ENCODE peak calls at places on chromosomes 1 and 21, in four cellular contexts. Q is body of pancreas, Z is heart left ventricle, N is IMR-90. E is an unnamed sample.

GRCh38 chr1:41382531-41383090 is 21.4 kb downstream of the FOXO6 start:
- DNase-seq in Q (peak), Z (peak), N (no peak), E (peak)

GRCh38 chr1:181104790-181105133 is 16.3 kb downstream of the IER5 start:
- DNase-seq in Q (no peak), Z (no peak), N (no peak), E (peak)

GRCh38 chr1:240522122-240522822 is 89.7 kb downstream of the GREM2 start:
- DNase-seq in Q (no peak), Z (no peak), N (no peak), E (no peak)

GRCh38 chr1:200290010-200290685 is 119.7 kb downstream of the ZNF281 start:
- DNase-seq in Q (no peak), Z (no peak), N (no peak), E (no peak)

GRCh38 chr1:8009043-8010002 is 16.8 kb downstream of the ERRFI1 start:
- DNase-seq in Q (no peak), Z (no peak), N (no peak), E (no peak)

GRCh38 chr21:41228492-41228891 is 60.5 kb downstream of the BACE2 start:
- DNase-seq in Q (no peak), Z (no peak), N (no peak), E (no peak)

GRCh38 chr1:62746086-62746808 is 37.7 kb upstream of the ATG4C start:
- DNase-seq in Q (no peak), Z (no peak), N (peak), E (no peak)

GRCh38 chr1:92538048-92538412 is 51.3 kb upstream of the GFI1 start:
- DNase-seq in Q (no peak), Z (no peak), N (peak), E (no peak)

GRCh38 chr1:114535401-114535800 is 24.4 kb upstream of the TRIM33 start:
- DNase-seq in Q (no peak), Z (no peak), N (no peak), E (no peak)

GRCh38 chr1:198196630-198197029 is 39.8 kb downstream of the NEK7 start:
- DNase-seq in Q (no peak), Z (no peak), N (no peak), E (no peak)

GRCh38 chr1:92404661-92405060 is 82.1 kb downstream of the GFI1 start:
- DNase-seq in Q (no peak), Z (no peak), N (peak), E (no peak)

GRCh38 chr1:18527514-18527913 is 46.8 kb downstream of the KLHDC7A start:
- DNase-seq in Q (no peak), Z (no peak), N (no peak), E (no peak)

GRCh38 chr21:43835861-43836260 is 29.2 kb upstream of the AGPAT3 start:
- DNase-seq in Q (no peak), Z (no peak), N (no peak), E (no peak)

GRCh38 chr1:46530311-46530710 is 21.1 kb downstream of the KNCN start:
- DNase-seq in Q (no peak), Z (no peak), N (no peak), E (no peak)

GRCh38 chr1:222814536-222815366 is at the start of gene DISP1:
- DNase-seq in Q (peak), Z (peak), N (peak), E (peak)

GRCh38 chr1:173934440-173934839 is 17.3 kb upstream of the SERPINC1 start:
- DNase-seq in Q (no peak), Z (no peak), N (no peak), E (no peak)

GRCh38 chr21:33854604-33855003 is 61.0 kb downstream of the ATP5PO start:
- DNase-seq in Q (no peak), Z (no peak), N (no peak), E (no peak)

GRCh38 chr1:92488416-92488815 is 1.7 kb upstream of the GFI1 start:
- DNase-seq in Q (no peak), Z (no peak), N (no peak), E (no peak)

GRCh38 chr1:198169704-198170103 is 12.9 kb downstream of the NEK7 start:
- DNase-seq in Q (no peak), Z (no peak), N (no peak), E (no peak)

GRCh38 chr21:42567181-42567560 is 53.5 kb downstream of the SLC37A1 start:
- DNase-seq in Q (peak), Z (no peak), N (no peak), E (peak)

GRCh38 chr1:65253800-65254319 is 55.5 kb upstream of the DNAJC6 start:
- DNase-seq in Q (no peak), Z (no peak), N (no peak), E (no peak)

GRCh38 chr1:161180643-161181042 is 3.3 kb upstream of the B4GALT3 start:
- DNase-seq in Q (no peak), Z (no peak), N (no peak), E (no peak)

GRCh38 chr1:225617479-225617878 is 35.4 kb downstream of the ENAH start:
- DNase-seq in Q (no peak), Z (no peak), N (peak), E (no peak)

GRCh38 chr1:26861889-26862371 is 1.0 kb upstream of the SFN start:
- DNase-seq in Q (no peak), Z (no peak), N (no peak), E (no peak)

GRCh38 chr1:26862781-26863676 is at the start of gene SFN:
- DNase-seq in Q (peak), Z (no peak), N (no peak), E (no peak)

GRCh38 chr1:26863677-26864060 is 720 bp downstream of the SFN start:
- DNase-seq in Q (no peak), Z (no peak), N (no peak), E (no peak)

GRCh38 chr1:26858891-26859630 is 3.9 kb upstream of the SFN start:
- DNase-seq in Q (no peak), Z (no peak), N (no peak), E (no peak)

DNA sequence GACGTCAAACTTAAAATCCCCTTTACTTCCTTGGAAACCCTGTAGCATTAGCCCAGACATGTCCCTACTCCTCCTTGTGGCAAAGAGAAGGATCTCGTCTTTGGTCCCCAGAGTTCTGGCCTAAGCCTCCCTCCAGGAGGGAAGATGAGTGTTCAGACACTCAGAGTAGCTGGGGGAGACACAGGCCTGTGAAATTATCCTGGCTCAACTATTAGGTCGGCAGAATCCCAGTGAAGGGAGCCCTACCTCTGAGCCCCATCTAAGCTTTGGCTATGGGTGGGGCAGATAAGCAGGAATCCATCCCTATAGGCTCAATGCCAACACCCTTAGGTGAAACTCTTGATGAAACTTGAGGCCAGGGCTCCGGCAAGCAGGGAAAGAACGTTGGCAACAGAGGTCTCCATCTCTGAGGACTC is 1.7 kb upstream of the SFN start:
- DNase-seq in Q (no peak), Z (no peak), N (peak), E (no peak)
- TF ChIP-seq CTCF in Q (no peak), Z (no peak), N (peak), E (no peak)

DNA sequence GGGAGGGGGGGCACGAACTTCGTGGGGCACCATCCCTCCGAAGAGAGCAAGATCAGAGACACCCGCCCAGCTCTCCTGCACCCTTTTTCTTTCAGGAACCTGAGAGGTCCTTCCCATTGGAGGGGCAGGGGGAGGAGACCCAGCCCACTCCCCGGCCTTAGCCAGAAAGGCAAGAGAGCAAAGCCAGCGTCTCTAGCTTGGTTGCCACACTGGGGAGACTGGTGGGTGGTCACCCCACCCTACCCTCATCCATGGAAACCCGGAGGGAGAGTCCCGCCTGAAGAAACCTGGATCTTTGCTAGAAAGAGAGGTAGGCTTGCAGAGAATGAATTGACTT is 246 bp downstream of the ATP2B4 start:
- DNase-seq in Q (no peak), Z (no peak), N (no peak), E (no peak)
- TF ChIP-seq POLR2A in Q (peak), Z (no peak), N (peak), E (peak)

DNA sequence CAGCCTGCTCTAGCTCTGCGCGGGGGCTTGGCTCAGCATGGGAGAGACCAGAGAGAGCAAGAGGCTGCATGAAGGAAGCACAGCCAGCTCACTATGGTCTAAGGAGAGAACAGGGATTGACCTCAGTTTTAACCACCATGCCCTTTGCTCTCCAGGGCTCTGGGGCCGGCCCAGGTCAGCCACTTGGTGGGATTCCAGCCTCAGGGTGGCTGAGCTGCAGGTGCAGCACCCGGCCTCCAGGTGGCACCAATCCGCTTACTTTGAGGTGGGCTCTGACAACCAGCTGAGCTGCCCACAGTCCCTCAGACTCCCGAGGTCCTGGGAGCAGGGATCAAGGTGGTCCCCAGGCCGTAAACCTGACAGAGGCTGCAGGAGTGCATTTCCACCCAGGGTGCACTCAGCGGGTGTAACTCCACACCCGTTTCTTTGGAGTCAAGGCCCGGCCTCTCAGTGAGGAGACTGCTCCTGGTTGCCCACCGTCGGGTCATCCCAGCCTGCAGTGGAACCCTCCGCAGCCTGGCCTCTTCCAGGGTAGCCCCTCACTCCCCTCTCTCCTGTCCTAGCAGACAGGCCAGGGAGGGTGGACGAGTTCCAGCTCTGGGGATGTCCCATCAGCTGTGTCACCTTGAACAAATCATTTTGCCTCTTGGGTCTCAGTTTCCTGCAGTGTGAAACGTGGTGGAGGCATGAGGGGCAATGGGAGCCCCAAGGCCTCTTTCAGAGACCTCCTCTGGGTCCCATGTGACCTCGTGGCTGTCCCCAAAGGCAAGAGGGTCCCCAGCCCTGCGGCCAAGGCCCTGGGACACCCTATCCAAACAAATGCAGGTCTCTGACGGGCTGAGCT is 607 bp upstream of the LGR6 start:
- DNase-seq in Q (peak), Z (no peak), N (peak), E (peak)
- H3K27ac ChIP-seq in Q (no peak), Z (no peak), N (no peak), E (no peak)

DNA sequence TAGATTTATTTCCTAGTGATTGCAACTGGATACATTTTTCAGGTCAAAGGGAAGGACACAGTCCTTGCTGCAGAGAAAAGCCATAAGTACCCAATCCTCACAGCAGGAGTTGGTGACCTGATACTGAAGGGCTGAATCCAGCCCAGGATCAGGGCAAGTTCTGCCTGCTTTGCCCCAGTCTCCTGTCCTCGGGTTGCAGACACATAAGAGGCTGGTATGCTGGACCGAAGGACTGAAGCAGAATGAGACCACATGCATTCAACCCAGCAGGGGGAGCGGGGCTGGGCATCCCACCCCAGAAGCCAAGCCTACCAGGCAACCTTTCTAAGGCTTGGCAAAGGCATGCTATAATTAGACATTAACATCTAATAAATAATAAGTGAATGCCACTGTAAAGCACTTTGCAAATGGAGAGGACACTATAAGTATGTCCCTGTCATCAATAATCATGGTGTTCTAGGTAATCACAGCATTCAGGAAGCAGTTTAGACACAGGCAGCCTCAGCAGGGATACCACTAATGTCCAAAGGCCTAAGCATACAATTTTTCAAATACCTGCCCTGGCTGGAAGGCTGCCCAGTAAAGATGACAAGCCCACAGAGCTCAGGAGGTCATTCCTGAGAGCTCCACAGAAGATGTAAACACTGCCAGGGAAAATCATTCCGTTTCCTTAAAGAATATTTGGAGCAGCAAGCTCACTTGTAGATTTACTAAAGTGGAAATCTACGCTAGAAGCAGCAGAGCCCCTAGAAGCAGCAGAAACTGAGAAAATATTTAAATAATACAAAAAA is 47.6 kb downstream of the KRTAP19-8 start:
- DNase-seq in Q (no peak), Z (no peak), N (no peak), E (no peak)
- TF ChIP-seq CTCF in Q (no peak), Z (no peak), N (no peak), E (no peak)

DNA sequence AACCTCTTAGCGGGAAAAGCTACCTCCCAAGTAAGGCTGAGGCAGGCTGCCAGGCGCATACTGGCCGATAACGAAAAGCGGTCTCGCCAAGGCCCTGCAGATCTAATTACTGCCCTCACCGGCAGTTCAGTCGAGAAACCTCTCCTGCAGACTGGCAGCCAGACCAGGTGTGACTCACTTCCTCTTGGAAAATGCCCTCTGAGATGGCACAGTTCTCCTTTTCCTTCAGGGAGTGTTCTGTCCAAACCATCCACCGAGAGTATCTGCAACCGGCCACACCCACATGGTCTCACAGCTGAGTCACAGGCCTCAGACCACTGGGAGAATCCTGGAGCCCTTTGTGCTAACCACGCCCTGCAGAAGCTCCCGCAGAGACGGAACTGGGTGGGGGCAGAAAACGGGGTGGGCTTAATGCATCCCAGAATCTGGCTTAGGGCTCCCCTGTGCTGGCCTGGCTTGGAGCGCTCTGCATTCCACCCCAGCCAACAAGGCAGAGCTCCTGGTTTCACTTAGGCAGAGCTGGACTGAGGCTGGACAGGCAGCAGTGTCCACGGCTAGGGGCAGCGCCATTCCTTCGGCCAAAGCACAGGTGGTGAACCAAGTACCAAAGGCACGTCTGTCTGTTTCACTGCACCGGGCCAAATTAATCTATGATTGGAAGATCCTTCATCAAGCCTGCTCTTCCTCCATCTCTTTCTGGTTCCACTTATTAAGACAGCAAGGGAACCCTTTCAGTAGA is 1.1 kb downstream of the S100A10 start:
- DNase-seq in Q (peak), Z (peak), N (peak), E (peak)
- TF ChIP-seq POLR2A in Q (peak), Z (no peak), N (peak), E (no peak)

DNA sequence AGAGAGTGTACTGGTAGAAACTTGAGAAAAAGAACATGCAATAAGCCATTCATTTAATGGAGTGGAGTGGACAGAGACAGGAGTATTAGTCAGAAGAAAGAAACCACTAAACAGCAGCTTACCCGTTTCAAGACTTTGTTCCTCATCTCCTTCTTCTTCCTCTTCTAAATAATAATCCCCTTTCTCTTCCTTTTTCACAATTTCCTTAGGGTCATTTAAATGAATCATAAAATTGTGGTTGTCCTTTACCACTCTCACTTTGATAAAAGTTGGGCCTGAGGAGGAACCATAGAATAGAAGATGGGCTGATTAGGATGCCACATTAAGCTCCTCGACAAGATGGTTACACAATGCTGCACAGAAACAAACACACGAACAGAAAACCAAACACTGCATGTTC is 109.6 kb downstream of the WDR3 start:
- DNase-seq in Q (no peak), Z (no peak), N (no peak), E (no peak)
- H3K27ac ChIP-seq in Q (no peak), Z (no peak), N (no peak), E (no peak)

DNA sequence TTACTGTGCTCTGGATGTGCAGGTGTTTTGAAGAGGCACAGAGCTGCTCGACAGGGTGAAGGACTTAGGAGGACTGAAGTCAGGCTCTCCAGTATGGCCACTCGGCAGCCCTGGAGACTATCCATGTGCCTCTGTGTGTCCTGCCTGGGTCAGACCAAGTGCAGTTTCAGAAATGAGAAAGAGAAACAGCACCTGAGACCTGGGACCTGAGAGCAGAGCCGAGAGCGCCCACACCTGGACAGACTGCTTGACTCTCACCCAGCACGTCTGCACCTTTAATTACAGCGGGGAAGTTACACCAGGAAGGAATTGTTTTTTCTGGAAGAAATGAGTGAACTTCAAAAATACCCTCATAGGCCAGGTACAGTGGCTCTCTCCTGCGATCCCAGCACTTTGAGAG is 59.7 kb upstream of the COL6A1 start:
- DNase-seq in Q (no peak), Z (no peak), N (no peak), E (no peak)
- TF ChIP-seq CTCF in Q (no peak), Z (no peak), N (no peak), E (no peak)

E was measured in uterus.